ENCODE peak calls at places on chromosome 6, in seven cellular contexts. F is MCF 10A; G is activated CD8-positive, alpha-beta memory T cell treated with anti-CD3 and anti-CD28 coated beads, Interleukin-2, amount 10 ng/mL, durations not matched to agents 7 days and 5 days; Y is endothelial cell; E is epithelial cell of esophagus; L is cardiac fibroblast; Q is NAMALWA. V is an unnamed sample.

GRCh38 chr6:140078552-140079126 is 704.2 kb upstream of the CITED2 start:
- DNase-seq in F (peak), G (no peak), Y (no peak), E (no peak), L (peak), Q (no peak), V (no peak)

GRCh38 chr6:98836025-98836961 is 1.9 kb downstream of the POU3F2 start:
- DNase-seq in F (no peak), G (no peak), Y (no peak), E (no peak), L (no peak), Q (no peak), V (no peak)

GRCh38 chr6:167714166-167714565 is 112.5 kb upstream of the AFDN start:
- DNase-seq in F (no peak), G (no peak), Y (no peak), E (no peak), L (no peak), Q (no peak), V (no peak)

GRCh38 chr6:52407467-52407866 is 12.7 kb upstream of the EFHC1 start:
- DNase-seq in F (peak), G (no peak), Y (peak), E (peak), L (peak), Q (peak), V (peak)

GRCh38 chr6:44058617-44059358 is 68.5 kb downstream of the MRPL14 start:
- DNase-seq in F (peak), G (peak), Y (no peak), E (peak), L (peak), Q (no peak), V (no peak)

GRCh38 chr6:129175066-129175465 is 292.1 kb downstream of the LAMA2 start:
- DNase-seq in F (no peak), G (no peak), Y (no peak), E (peak), L (no peak), Q (no peak), V (no peak)

GRCh38 chr6:168088161-168089106 is 9.4 kb upstream of the FRMD1 start:
- DNase-seq in F (no peak), G (no peak), Y (no peak), E (no peak), L (no peak), Q (no peak), V (peak)

GRCh38 chr6:9116026-9116425 is 680.7 kb upstream of the SLC35B3 start:
- DNase-seq in F (no peak), G (no peak), Y (no peak), E (peak), L (no peak), Q (no peak), V (no peak)

GRCh38 chr6:140370949-140371348 is 996.5 kb upstream of the CITED2 start:
- DNase-seq in F (no peak), G (no peak), Y (no peak), E (no peak), L (no peak), Q (no peak), V (no peak)

GRCh38 chr6:131130546-131130925 is 4.7 kb upstream of the AKAP7 start:
- DNase-seq in F (no peak), G (no peak), Y (no peak), E (no peak), L (no peak), Q (no peak), V (no peak)

GRCh38 chr6:35722121-35722761 is 14.6 kb upstream of the ARMC12 start:
- DNase-seq in F (no peak), G (no peak), Y (no peak), E (no peak), L (no peak), Q (no peak), V (no peak)

GRCh38 chr6:79984261-79984660 is 20.2 kb upstream of the TTK start:
- DNase-seq in F (peak), G (no peak), Y (no peak), E (peak), L (peak), Q (peak), V (no peak)

GRCh38 chr6:33995046-33995872 is 150.6 kb downstream of the GRM4 start:
- DNase-seq in F (no peak), G (no peak), Y (no peak), E (no peak), L (no peak), Q (no peak), V (no peak)

GRCh38 chr6:40695750-40696415 is 108.7 kb upstream of the LRFN2 start:
- DNase-seq in F (no peak), G (no peak), Y (no peak), E (no peak), L (no peak), Q (peak), V (no peak)

GRCh38 chr6:166683477-166683876 is 56.4 kb upstream of the RPS6KA2 start:
- DNase-seq in F (no peak), G (no peak), Y (no peak), E (peak), L (peak), Q (no peak), V (no peak)

GRCh38 chr6:150152891-150153876 is 10.3 kb downstream of the PPP1R14C start:
- DNase-seq in F (no peak), G (no peak), Y (no peak), E (peak), L (no peak), Q (no peak), V (no peak)

GRCh38 chr6:138517635-138518034 is 18.3 kb upstream of the NHSL1 start:
- DNase-seq in F (peak), G (peak), Y (peak), E (peak), L (peak), Q (peak), V (no peak)

GRCh38 chr6:21360353-21360752 is 233.2 kb upstream of the SOX4 start:
- DNase-seq in F (no peak), G (no peak), Y (no peak), E (peak), L (no peak), Q (no peak), V (no peak)

GRCh38 chr6:17505767-17506280 is 94.3 kb upstream of the FAM8A1 start:
- DNase-seq in F (peak), G (no peak), Y (no peak), E (peak), L (peak), Q (no peak), V (no peak)

GRCh38 chr6:148440877-148441453 is 98.3 kb downstream of the SASH1 start:
- DNase-seq in F (peak), G (no peak), Y (no peak), E (peak), L (peak), Q (no peak), V (no peak)

GRCh38 chr6:116447496-116448011 is 13.6 kb upstream of the CALHM6 start:
- DNase-seq in F (peak), G (no peak), Y (no peak), E (peak), L (peak), Q (no peak), V (no peak)

GRCh38 chr6:67889682-67889995 is 745.4 kb upstream of the ADGRB3 start:
- DNase-seq in F (no peak), G (no peak), Y (no peak), E (no peak), L (no peak), Q (no peak), V (no peak)

GRCh38 chr6:18997375-18997826 is 610.3 kb downstream of the RNF144B start:
- DNase-seq in F (peak), G (no peak), Y (no peak), E (peak), L (peak), Q (peak), V (peak)

GRCh38 chr6:73515204-73516101 is 5.4 kb downstream of the EEF1A1 start:
- DNase-seq in F (peak), G (peak), Y (peak), E (peak), L (peak), Q (peak), V (no peak)

GRCh38 chr6:36098920-36099647 is 31.2 kb upstream of the MAPK13 start:
- DNase-seq in F (no peak), G (no peak), Y (no peak), E (no peak), L (peak), Q (no peak), V (no peak)

GRCh38 chr6:81594501-81594900 is 158.0 kb downstream of the TENT5A start:
- DNase-seq in F (no peak), G (no peak), Y (no peak), E (no peak), L (no peak), Q (no peak), V (no peak)

GRCh38 chr6:166488701-166489100 is 97.8 kb downstream of the RAMACL start:
- DNase-seq in F (no peak), G (no peak), Y (no peak), E (no peak), L (no peak), Q (no peak), V (no peak)

GRCh38 chr6:66962082-66962481 is 1255.1 kb upstream of the EYS start:
- DNase-seq in F (no peak), G (no peak), Y (no peak), E (no peak), L (no peak), Q (no peak), V (no peak)

GRCh38 chr6:141726158-141726557 is 406.6 kb upstream of the GJE1 start:
- DNase-seq in F (no peak), G (no peak), Y (peak), E (no peak), L (no peak), Q (no peak), V (peak)

GRCh38 chr6:89574860-89575561 is 63.5 kb downstream of the LYRM2 start:
- DNase-seq in F (no peak), G (no peak), Y (no peak), E (peak), L (no peak), Q (no peak), V (no peak)

GRCh38 chr6:127520061-127520460 is 926 bp upstream of the MTCL3 start:
- DNase-seq in F (peak), G (no peak), Y (no peak), E (peak), L (peak), Q (no peak), V (peak)

GRCh38 chr6:130282234-130282995 is 59.7 kb upstream of the SAMD3 start:
- DNase-seq in F (peak), G (peak), Y (no peak), E (peak), L (peak), Q (peak), V (no peak)

GRCh38 chr6:72149715-72150114 is 263.4 kb downstream of the RIMS1 start:
- DNase-seq in F (no peak), G (no peak), Y (no peak), E (peak), L (no peak), Q (no peak), V (no peak)

GRCh38 chr6:137767931-137768690 is 98.9 kb upstream of the TNFAIP3 start:
- DNase-seq in F (peak), G (no peak), Y (no peak), E (peak), L (peak), Q (no peak), V (no peak)

GRCh38 chr6:132320007-132320406 is 81.3 kb downstream of the MOXD1 start:
- DNase-seq in F (no peak), G (no peak), Y (no peak), E (peak), L (peak), Q (no peak), V (no peak)

GRCh38 chr6:22904413-22904812 is 335.0 kb downstream of the HDGFL1 start:
- DNase-seq in F (no peak), G (no peak), Y (no peak), E (peak), L (no peak), Q (no peak), V (no peak)

GRCh38 chr6:52496609-52497008 is 76.5 kb downstream of the EFHC1 start:
- DNase-seq in F (no peak), G (no peak), Y (no peak), E (no peak), L (peak), Q (no peak), V (no peak)

GRCh38 chr6:157644043-157644810 is 178.8 kb upstream of the SNX9 start:
- DNase-seq in F (peak), G (no peak), Y (no peak), E (peak), L (peak), Q (no peak), V (no peak)

V was measured in neuronal stem cell.